ENCODE peak calls at places on chromosome 9, in four cellular contexts. C is K562, A is IMR-90, R is endothelial cell of umbilical vein. G is an unnamed sample. For H3K9me1, the result is how much of the 10 kb centered on the place peaks cover.

GRCh38 chr9:89920901-89921300 is 316.1 kb downstream of the GADD45G start:
- DNase-seq in A (no peak), C (no peak), R (no peak), G (no peak)

GRCh38 chr9:98992885-98993569 is 49.3 kb downstream of the COL15A1 start:
- DNase-seq in C (no peak), R (no peak), A (no peak), G (no peak)

GRCh38 chr9:115340314-115340713 is 222.4 kb upstream of the TNC start:
- DNase-seq in A (no peak), R (no peak), C (no peak), G (no peak)

GRCh38 chr9:137632432-137633161 is 13.8 kb downstream of the EHMT1 start:
- DNase-seq in R (peak), C (no peak), A (peak), G (no peak)

GRCh38 chr9:11312976-11313375 is 700.2 kb upstream of the PTPRD start:
- DNase-seq in C (no peak), A (no peak), R (no peak), G (no peak)

GRCh38 chr9:98861881-98862501 is 54.5 kb downstream of the GALNT12 start:
- DNase-seq in A (peak), C (no peak), R (no peak), G (no peak)

GRCh38 chr9:38356851-38357250 is 35.7 kb upstream of the ALDH1B1 start:
- DNase-seq in A (no peak), C (no peak), R (no peak), G (no peak)

GRCh38 chr9:127973169-127974001 is 7.4 kb downstream of the EEIG1 start:
- DNase-seq in R (no peak), C (no peak), A (no peak), G (no peak)

GRCh38 chr9:114691046-114691955 is 9.3 kb upstream of the TEX48 start:
- DNase-seq in C (no peak), A (peak), R (peak), G (no peak)

GRCh38 chr9:114317665-114318357 is 5.1 kb upstream of the ORM1 start:
- DNase-seq in A (peak), C (no peak), R (no peak), G (no peak)

DNA sequence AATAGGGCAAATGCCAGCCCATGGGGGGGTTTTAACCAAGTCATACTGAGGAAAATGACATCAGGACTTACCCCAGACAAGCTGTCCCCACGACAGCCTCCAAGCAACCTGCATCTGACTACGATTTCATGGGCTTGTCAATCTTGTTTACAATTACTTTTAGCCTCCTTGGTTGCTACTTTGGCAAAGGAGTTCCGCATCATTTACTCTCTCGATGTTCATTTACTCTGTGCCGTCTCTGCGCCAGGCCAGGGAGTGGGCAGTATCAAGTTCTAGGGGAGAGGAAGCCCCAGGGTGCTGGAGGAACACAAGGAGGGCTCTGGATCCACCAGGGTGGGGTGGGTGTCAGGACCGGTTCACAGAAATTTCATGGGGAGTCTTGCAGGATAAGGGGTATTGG is 23.9 kb downstream of the PTPN3 start:
- DNase-seq in R (no peak), C (no peak), A (no peak), G (no peak)
- H3K27ac ChIP-seq in R (no peak), C (no peak), A (no peak), G (peak)

GRCh38 chr9:92749934-92750315 is 14.7 kb downstream of the BICD2 start:
- DNase-seq in C (no peak), R (no peak), A (peak), G (no peak)
- H3K9me1 ChIP-seq in C (under half), R (under half), A (under half), G (under half)

DNA sequence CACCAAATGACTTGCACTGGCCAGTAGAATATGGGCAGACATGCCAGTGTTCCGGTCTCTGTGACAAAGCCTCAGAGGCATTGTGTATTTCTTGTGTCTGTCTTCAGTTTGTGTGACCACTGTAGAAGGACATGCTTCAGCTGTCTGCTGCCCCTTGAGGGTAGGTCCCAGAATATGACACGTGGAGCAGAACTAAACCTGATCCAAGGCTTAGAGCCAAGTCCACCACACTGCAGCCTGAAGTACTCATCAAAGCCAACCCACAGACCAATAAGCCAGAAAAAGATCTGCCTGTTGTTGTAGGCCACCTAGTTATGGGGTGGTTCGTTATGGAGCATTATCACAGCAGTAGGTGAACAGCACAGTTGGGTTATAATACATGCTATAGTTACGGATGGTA is 468.9 kb downstream of the PSAT1 start:
- DNase-seq in A (no peak), C (no peak), R (no peak), G (no peak)
- H3K4me2 ChIP-seq in A (no peak), C (no peak), R (no peak), G (no peak)

GRCh38 chr9:109276469-109277440 is 44.1 kb downstream of the EPB41L4B start:
- DNase-seq in A (no peak), R (no peak), C (no peak), G (no peak)
- H3K27ac ChIP-seq in A (no peak), R (no peak), C (no peak), G (no peak)

GRCh38 chr9:116585204-116585603 is 101.9 kb upstream of the TRIM32 start:
- DNase-seq in C (no peak), A (no peak), R (no peak), G (no peak)
- H3K9me1 ChIP-seq in C (under half), A (under half), R (under half), G (under half)

DNA sequence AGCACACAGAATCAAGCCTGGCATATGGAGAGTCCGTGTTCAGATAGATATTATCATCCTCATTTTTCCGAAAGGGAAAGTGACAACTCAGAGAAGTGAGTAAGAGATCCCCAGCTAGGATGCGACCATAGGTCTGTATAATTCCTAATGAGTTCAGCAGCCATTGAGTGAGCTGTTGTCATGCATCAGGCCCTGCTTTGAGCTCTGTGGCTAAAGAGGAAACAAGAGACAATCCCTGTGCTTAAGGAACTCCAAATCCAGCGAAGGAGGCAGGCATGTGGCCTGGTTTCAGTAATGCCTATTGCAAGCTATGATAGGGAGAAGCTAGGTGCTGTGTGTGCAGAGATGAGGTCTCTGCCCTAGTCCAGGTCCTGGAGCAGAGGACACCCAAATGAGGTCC is 192.9 kb downstream of the ACTL7B start:
- DNase-seq in C (no peak), R (no peak), A (no peak), G (no peak)
- H3K4me2 ChIP-seq in C (no peak), R (no peak), A (no peak), G (no peak)

GRCh38 chr9:36485647-36486453 is 85.8 kb upstream of the RNF38 start:
- DNase-seq in C (peak), A (peak), R (peak), G (no peak)
- H3K27ac ChIP-seq in C (peak), A (peak), R (peak), G (peak)

GRCh38 chr9:107437716-107438115 is 51.9 kb downstream of the KLF4 start:
- DNase-seq in A (no peak), R (no peak), C (no peak), G (no peak)

GRCh38 chr9:107439991-107440456 is 49.5 kb downstream of the KLF4 start:
- DNase-seq in C (no peak), A (no peak), R (no peak), G (no peak)

GRCh38 chr9:107438211-107439030 is 51.1 kb downstream of the KLF4 start:
- DNase-seq in R (no peak), C (no peak), A (no peak), G (no peak)

GRCh38 chr9:107431461-107431860 is 58.1 kb downstream of the KLF4 start:
- DNase-seq in R (no peak), C (no peak), A (no peak), G (no peak)

DNA sequence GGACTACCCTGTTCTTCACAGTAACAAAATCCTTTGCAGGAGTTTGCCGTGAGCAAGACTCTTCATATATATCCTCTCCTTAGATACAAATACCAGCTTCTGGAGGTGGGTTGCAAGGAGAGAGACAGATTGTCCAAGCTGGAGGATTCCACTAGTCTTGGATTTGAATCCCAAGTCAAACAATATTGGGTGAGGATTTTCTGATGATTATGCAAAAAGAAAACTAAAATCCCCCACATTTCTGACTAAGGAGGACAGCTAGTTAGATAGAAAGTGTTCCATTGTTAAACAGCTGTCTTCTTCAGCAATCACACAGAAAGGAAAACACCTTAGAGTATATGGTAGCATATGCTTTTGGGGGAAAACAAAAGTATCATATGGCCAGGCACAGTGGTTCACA is 54.2 kb downstream of the KLF4 start:
- DNase-seq in C (no peak), R (no peak), A (no peak), G (no peak)
- H3K9me1 ChIP-seq in C (under half), R (under half), A (under half), G (under half)

GRCh38 chr9:86300701-86301100 is 18.4 kb upstream of the ISCA1 start:
- DNase-seq in C (no peak), A (no peak), R (no peak), G (no peak)

GRCh38 chr9:86308687-86309086 is 26.3 kb upstream of the ISCA1 start:
- DNase-seq in C (no peak), R (no peak), A (no peak), G (no peak)

GRCh38 chr9:86298873-86299272 is 16.5 kb upstream of the ISCA1 start:
- DNase-seq in R (no peak), C (no peak), A (no peak), G (no peak)

GRCh38 chr9:86303316-86303975 is 21.1 kb upstream of the ISCA1 start:
- DNase-seq in R (peak), C (peak), A (peak), G (no peak)

DNA sequence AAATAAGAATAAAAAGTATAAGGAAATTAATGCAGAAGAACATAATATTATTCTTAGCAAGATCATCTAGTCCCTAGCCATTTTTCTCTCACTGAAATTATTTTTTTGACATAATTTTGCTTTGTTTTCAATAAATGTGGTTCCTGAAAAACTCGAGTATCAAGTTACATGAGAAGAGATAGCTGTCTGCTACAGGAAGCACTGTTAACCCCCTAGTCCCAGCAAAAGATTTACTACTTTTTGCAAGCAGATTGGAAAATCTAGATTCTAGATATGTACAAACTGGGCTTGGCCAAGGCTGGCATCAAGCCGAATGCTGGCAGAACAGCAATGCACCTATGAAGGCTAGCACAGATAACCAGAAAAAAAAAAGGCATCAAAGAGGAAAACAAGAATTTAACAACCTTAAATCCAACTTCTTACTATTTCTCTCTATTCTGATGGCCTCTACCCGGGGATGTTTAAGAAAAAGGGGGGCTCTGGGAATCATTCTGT is 21.9 kb upstream of the ISCA1 start:
- DNase-seq in C (no peak), A (no peak), R (peak), G (no peak)
- H3K4me2 ChIP-seq in C (no peak), A (peak), R (no peak), G (no peak)